ENCODE peak calls at places on chromosomes 13 and 19, in ten cellular contexts. E, L, I, H, U, P, T, M, Y and K are unnamed samples.

GRCh38 chr13:51912091-51912490 is 50.3 kb downstream of the CCDC70 start:
- DNase-seq in Y (no peak), M (no peak), P (no peak), L (no peak), T (no peak), U (no peak), H (no peak), E (no peak), I (no peak), K (no peak)

GRCh38 chr19:58476498-58477015 is 405 bp downstream of the ZNF446 start:
- DNase-seq in T (peak), E (no peak), I (no peak), U (no peak), M (no peak), H (peak), L (no peak), P (no peak), Y (peak), K (no peak)

GRCh38 chr13:77507931-77508776 is 27.4 kb upstream of the SCEL start:
- DNase-seq in M (no peak), E (peak), L (no peak), Y (no peak), P (no peak), T (peak), H (peak), I (no peak), U (no peak), K (no peak)

GRCh38 chr19:51472607-51473006 is 5.7 kb upstream of the CEACAM18 start:
- DNase-seq in I (no peak), U (no peak), M (no peak), H (no peak), E (no peak), L (no peak), Y (no peak), T (no peak), P (no peak), K (no peak)

GRCh38 chr19:30340724-30341595 is 31.2 kb upstream of the ZNF536 start:
- DNase-seq in P (no peak), T (no peak), I (no peak), U (no peak), Y (no peak), M (no peak), E (no peak), H (peak), L (no peak), K (no peak)

GRCh38 chr13:29956771-29957170 is 106.4 kb upstream of the UBL3 start:
- DNase-seq in M (no peak), H (no peak), P (no peak), Y (no peak), I (peak), T (no peak), U (no peak), L (no peak), E (no peak), K (no peak)

GRCh38 chr13:112443191-112444000 is 67.2 kb downstream of the SPACA7 start:
- DNase-seq in L (no peak), P (peak), M (no peak), E (no peak), U (no peak), Y (peak), T (no peak), I (peak), H (no peak), K (no peak)

GRCh38 chr13:30355405-30355741 is 48.0 kb upstream of the KATNAL1 start:
- DNase-seq in Y (no peak), M (no peak), H (peak), U (no peak), P (peak), E (no peak), L (no peak), T (no peak), I (peak), K (no peak)

GRCh38 chr13:109687559-109688448 is 98.6 kb downstream of the IRS2 start:
- DNase-seq in M (no peak), P (no peak), I (no peak), Y (no peak), T (no peak), L (no peak), E (no peak), U (no peak), H (no peak), K (no peak)

GRCh38 chr13:99600318-99600717 is 99.0 kb downstream of the TM9SF2 start:
- DNase-seq in T (no peak), L (no peak), Y (no peak), P (no peak), I (no peak), U (no peak), H (no peak), E (no peak), M (no peak), K (no peak)

GRCh38 chr19:45090034-45090433 is 2.9 kb upstream of the PPP1R37 start:
- DNase-seq in Y (no peak), M (no peak), E (no peak), P (no peak), H (no peak), L (no peak), T (no peak), I (no peak), U (no peak), K (no peak)

GRCh38 chr13:60335531-60335930 is 61.5 kb upstream of the TDRD3 start:
- DNase-seq in Y (no peak), T (peak), U (no peak), H (no peak), E (no peak), P (no peak), M (no peak), I (no peak), L (no peak), K (no peak)

GRCh38 chr13:99298056-99298455 is 9.1 kb downstream of the GPR183 start:
- DNase-seq in E (no peak), L (no peak), I (no peak), P (no peak), M (no peak), H (no peak), Y (no peak), T (no peak), U (no peak), K (no peak)

GRCh38 chr13:40406405-40407138 is 259.9 kb downstream of the FOXO1 start:
- DNase-seq in L (peak), I (no peak), M (no peak), Y (no peak), U (no peak), E (no peak), T (peak), P (no peak), H (no peak), K (no peak)

GRCh38 chr19:3243851-3244700 is 19.6 kb downstream of the CELF5 start:
- DNase-seq in L (peak), U (no peak), T (peak), E (peak), M (no peak), H (no peak), I (no peak), P (no peak), Y (no peak), K (no peak)

GRCh38 chr19:22116760-22117159 is 64.5 kb downstream of the ZNF257 start:
- DNase-seq in P (no peak), U (no peak), L (no peak), Y (no peak), E (no peak), M (no peak), I (no peak), H (no peak), T (no peak), K (no peak)

GRCh38 chr13:97113231-97114001 is 108.7 kb upstream of the MBNL2 start:
- DNase-seq in T (no peak), L (no peak), M (no peak), U (no peak), P (no peak), I (no peak), E (no peak), H (no peak), Y (peak), K (no peak)

GRCh38 chr13:33744589-33745369 is 73.2 kb upstream of the RFC3 start:
- DNase-seq in L (no peak), M (no peak), U (no peak), P (no peak), E (no peak), T (no peak), I (no peak), H (no peak), Y (no peak), K (no peak)

GRCh38 chr19:49682274-49682673 is 5.2 kb downstream of the PRMT1 start:
- DNase-seq in E (no peak), T (peak), H (no peak), U (no peak), P (no peak), L (no peak), I (no peak), Y (peak), M (no peak), K (no peak)

GRCh38 chr13:28246891-28247290 is 108.5 kb downstream of the PAN3 start:
- DNase-seq in M (no peak), H (no peak), Y (no peak), P (no peak), U (no peak), T (peak), I (no peak), L (no peak), E (no peak), K (no peak)

GRCh38 chr13:23867027-23867491 is 22.1 kb downstream of the MIPEP start:
- DNase-seq in L (no peak), Y (no peak), M (no peak), E (no peak), U (no peak), H (no peak), T (peak), P (no peak), I (peak), K (no peak)

GRCh38 chr13:112792511-112792910 is 102.7 kb downstream of the ATP11A start:
- DNase-seq in L (no peak), P (no peak), H (no peak), U (no peak), I (no peak), E (no peak), M (no peak), Y (peak), T (no peak), K (no peak)

GRCh38 chr13:87669379-87669978 is 1.7 kb upstream of the SLITRK5 start:
- DNase-seq in E (peak), Y (no peak), L (no peak), P (no peak), M (no peak), I (no peak), H (peak), U (no peak), T (peak), K (no peak)

GRCh38 chr19:15869109-15869555 is 28.7 kb downstream of the CYP4F2 start:
- DNase-seq in L (no peak), E (no peak), U (no peak), T (peak), H (peak), I (peak), M (no peak), Y (peak), P (no peak), K (no peak)

GRCh38 chr19:10797541-10798256 is 38.3 kb downstream of the TMED1 start:
- DNase-seq in L (no peak), T (no peak), Y (no peak), M (peak), H (no peak), U (no peak), I (no peak), E (no peak), P (no peak), K (no peak)

GRCh38 chr19:3774621-3775373 is 2.8 kb upstream of the RAX2 start:
- DNase-seq in U (no peak), M (no peak), H (no peak), E (no peak), T (no peak), I (peak), P (peak), L (no peak), Y (no peak), K (no peak)

DNA sequence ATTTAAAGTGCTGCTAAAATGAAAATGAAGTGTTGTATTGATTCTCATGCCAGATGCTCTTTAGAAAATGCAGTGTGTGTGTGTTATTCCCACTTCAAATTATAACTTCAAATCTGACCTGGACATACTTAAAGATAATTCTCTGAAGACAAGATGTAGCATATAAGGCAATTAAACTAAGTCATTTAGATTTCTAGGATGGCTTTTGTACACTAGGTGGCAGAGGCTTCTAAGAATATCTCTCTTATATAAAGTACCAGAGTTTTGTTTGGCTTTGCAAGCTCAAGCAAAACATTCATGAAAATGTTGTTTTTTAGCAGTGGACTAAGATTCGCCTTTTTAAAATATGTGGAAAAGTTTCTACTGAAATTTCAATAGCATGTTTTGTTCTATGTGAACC is 407.2 kb downstream of the GPC5 start:
- DNase-seq in P (no peak), M (no peak), T (no peak), L (no peak), H (no peak), I (no peak), E (no peak), U (no peak), Y (no peak), K (no peak)
- TF ChIP-seq CTCF in P (no peak), M (no peak), T (no peak), L (no peak), H (peak), I (no peak), E (peak), U (no peak), Y (no peak), K (peak)

GRCh38 chr13:103515410-103515809 is 449.2 kb upstream of the SLC10A2 start:
- DNase-seq in L (no peak), T (no peak), M (no peak), U (no peak), Y (no peak), E (no peak), H (peak), P (no peak), I (no peak), K (no peak)

GRCh38 chr13:103514188-103514587 is 448.0 kb upstream of the SLC10A2 start:
- DNase-seq in U (no peak), Y (no peak), T (no peak), I (no peak), P (no peak), H (no peak), M (no peak), E (no peak), L (no peak), K (no peak)

GRCh38 chr13:103510007-103510406 is 443.8 kb upstream of the SLC10A2 start:
- DNase-seq in Y (no peak), H (peak), P (no peak), U (no peak), T (no peak), I (peak), E (no peak), L (no peak), M (no peak), K (no peak)
- TF ChIP-seq CTCF in Y (no peak), H (peak), P (no peak), U (no peak), T (no peak), I (peak), E (no peak), L (no peak), M (no peak), K (peak)

DNA sequence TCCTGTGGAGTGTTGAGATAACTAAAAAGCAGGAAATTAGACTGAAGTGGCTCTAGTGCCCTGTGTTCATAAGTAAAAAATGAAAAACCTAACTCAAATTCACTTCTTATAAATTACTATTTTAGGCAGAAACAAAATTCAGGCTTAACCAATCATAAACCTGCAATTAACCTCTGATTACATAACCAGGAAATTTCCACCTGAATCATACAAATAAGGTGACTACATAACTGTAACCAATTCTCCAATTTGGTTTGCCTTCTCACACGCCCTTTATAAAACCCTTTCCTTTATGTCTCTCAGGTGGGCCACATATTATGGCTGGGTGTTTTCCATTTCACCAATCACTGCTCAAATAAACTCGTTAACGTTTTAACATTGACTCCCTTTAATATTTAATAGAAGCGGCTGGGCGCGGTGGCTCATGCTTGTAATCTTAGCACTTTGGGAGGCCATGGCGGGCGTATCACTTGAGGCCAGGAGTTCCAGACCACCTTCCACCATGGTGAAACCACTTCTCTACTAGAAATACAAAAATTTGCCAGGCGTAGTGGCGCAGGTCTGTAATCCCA is 22.9 kb upstream of the ZNF724 start:
- DNase-seq in T (no peak), I (no peak), M (no peak), L (no peak), Y (peak), H (no peak), E (no peak), U (no peak), P (no peak), K (no peak)
- TF ChIP-seq CTCF in T (no peak), I (no peak), M (no peak), L (no peak), Y (no peak), H (no peak), E (no peak), U (no peak), P (no peak), K (no peak)

DNA sequence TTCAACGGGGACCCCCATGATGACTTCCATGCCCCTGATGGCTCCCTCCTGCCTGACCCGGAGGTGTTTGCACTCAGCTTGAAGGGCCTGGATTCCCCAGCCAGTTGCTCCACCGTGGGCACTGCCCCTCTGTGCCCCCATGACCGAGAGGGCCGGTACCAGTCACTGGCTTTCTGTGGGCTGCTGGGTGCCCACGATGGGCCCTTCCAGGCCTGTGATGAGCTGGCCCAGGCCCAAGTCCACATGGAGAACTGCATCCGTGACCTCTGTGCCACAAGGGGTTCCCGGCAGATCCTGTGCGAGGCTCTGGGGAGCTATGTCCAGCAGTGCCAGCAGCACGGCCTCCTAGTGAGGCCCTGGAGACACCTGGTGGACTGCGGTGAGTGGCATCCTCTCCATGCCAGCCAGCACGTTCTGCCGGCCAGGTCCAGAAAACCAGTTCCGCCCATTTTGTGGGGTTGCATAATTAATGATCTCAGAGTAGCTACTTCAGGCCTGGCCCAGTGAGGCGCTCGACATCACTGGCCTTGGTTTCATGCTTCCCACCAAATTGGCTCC is 34.9 kb upstream of the FXYD3 start:
- DNase-seq in I (no peak), P (no peak), Y (no peak), E (no peak), L (no peak), U (no peak), T (no peak), M (no peak), H (no peak), K (no peak)
- TF ChIP-seq CTCF in I (no peak), P (no peak), Y (no peak), E (no peak), L (no peak), U (no peak), T (no peak), M (no peak), H (no peak), K (no peak)